ENCODE peak calls at places on chromosomes 11 and 22, in five cellular contexts. E is CD4-positive, alpha-beta T cell; J is A549; K is OCI-LY7; H is adrenal gland. C is an unnamed sample.
A peak's percentile ranks its signal among the peaks of the same experiment; 100 is the strongest.

GRCh38 chr22:32158712-32159533 is at the start of gene C22orf42:
- DNase-seq in J (no peak), E (no peak), K (no peak), H (peak; percentile 30), C (no peak)

GRCh38 chr11:120196857-120197253 is 14.0 kb upstream of the OAF start:
- DNase-seq in K (no peak), E (no peak), H (no peak), J (no peak), C (no peak)

GRCh38 chr11:35418847-35419712 is at the start of gene SLC1A2:
- DNase-seq in H (no peak), J (peak; percentile 19), K (no peak), E (no peak), C (peak; percentile 47)

GRCh38 chr11:8277691-8278090 is 14.0 kb upstream of the LMO1 start:
- DNase-seq in J (no peak), E (no peak), H (no peak), K (no peak), C (no peak)

GRCh38 chr11:18669629-18670162 is 28.9 kb upstream of the TMEM86A start:
- DNase-seq in H (no peak), J (no peak), E (no peak), K (no peak), C (no peak)

GRCh38 chr11:23540101-23540561 is 679.9 kb upstream of the CCDC179 start:
- DNase-seq in E (no peak), J (peak; percentile 18), H (no peak), K (peak; percentile 33), C (peak; percentile 49)

GRCh38 chr22:37189011-37189466 is 992 bp upstream of the C1QTNF6 start:
- DNase-seq in E (no peak), J (no peak), H (no peak), K (no peak), C (no peak)

GRCh38 chr11:128908391-128909246 is 17.5 kb downstream of the KCNJ5 start:
- DNase-seq in J (peak; percentile 27), E (no peak), H (peak; percentile 93), K (no peak), C (no peak)

GRCh38 chr22:38135133-38135706 is 24.7 kb upstream of the BAIAP2L2 start:
- DNase-seq in E (no peak), K (no peak), H (no peak), J (peak; percentile 48), C (no peak)

GRCh38 chr11:75673977-75674582 is 5.2 kb upstream of the MAP6 start:
- DNase-seq in K (peak; percentile 10), H (peak; percentile 60), J (no peak), E (no peak), C (no peak)

GRCh38 chr22:49789289-49790141 is 38.2 kb downstream of the BRD1 start:
- DNase-seq in H (peak; percentile 77), J (no peak), K (no peak), E (peak; percentile 36), C (no peak)

GRCh38 chr11:1639666-1640065 is 10.1 kb downstream of the KRTAP5-5 start:
- DNase-seq in J (no peak), K (no peak), E (no peak), H (no peak), C (no peak)

GRCh38 chr11:119671561-119672015 is 57.4 kb downstream of the NECTIN1 start:
- DNase-seq in E (no peak), J (no peak), K (no peak), H (peak; percentile 57), C (peak; percentile 68)

GRCh38 chr11:19753451-19754041 is 40.9 kb downstream of the NAV2 start:
- DNase-seq in K (no peak), H (no peak), J (no peak), E (no peak), C (no peak)

GRCh38 chr11:27468209-27468608 is 4.4 kb downstream of the LGR4 start:
- DNase-seq in K (no peak), J (no peak), E (no peak), H (no peak), C (peak; percentile 94)

GRCh38 chr11:106854429-106854828 is 163.8 kb downstream of the GUCY1A2 start:
- DNase-seq in J (no peak), K (no peak), H (no peak), E (no peak), C (no peak)

GRCh38 chr11:67354314-67355022 is 1.1 kb upstream of the POLD4 start:
- DNase-seq in H (peak; percentile 85), K (no peak), J (peak; percentile 96), E (no peak), C (peak; percentile 93)

GRCh38 chr11:69422645-69423044 is 58.8 kb upstream of the LINC01488 start:
- DNase-seq in E (no peak), K (no peak), J (no peak), H (no peak), C (no peak)

GRCh38 chr11:11072067-11072466 is 214.2 kb upstream of the ZBED5 start:
- DNase-seq in K (no peak), E (no peak), J (no peak), H (no peak), C (no peak)

GRCh38 chr11:82765466-82766034 is 31.9 kb upstream of the FAM181B start:
- DNase-seq in J (no peak), E (no peak), K (no peak), H (no peak), C (no peak)

DNA sequence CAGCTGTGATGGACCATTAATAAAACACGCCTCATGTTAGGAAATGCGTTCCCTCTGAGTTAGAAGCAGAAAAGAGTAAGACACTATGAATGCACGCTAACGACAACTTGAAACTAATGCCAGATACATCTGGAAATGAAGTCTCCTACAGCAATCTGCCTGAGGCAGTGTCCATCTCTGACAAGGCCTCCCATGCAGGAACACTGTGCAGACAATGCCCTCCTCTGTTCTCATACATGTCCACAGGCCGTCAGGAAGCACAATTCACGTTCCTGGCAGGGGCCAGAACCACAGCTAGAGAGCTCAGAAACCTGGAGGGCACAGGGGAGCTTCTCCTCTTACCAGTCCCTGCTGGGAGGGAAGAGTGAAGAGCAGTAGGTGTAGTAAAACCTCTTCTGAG is 41.3 kb upstream of the CYP2D6 start:
- DNase-seq in K (no peak), E (no peak), J (no peak), H (no peak), C (no peak)
- H3K27ac ChIP-seq in K (peak overlapping the region; percentile 18), E (no peak overlapping the region), J (no peak overlapping the region), H (peak overlapping the region; percentile 64), C (no peak overlapping the region)

GRCh38 chr11:76801205-76801604 is 18.0 kb downstream of the TSKU start:
- DNase-seq in H (peak; percentile 37), E (no peak), K (no peak), J (no peak), C (no peak)

GRCh38 chr11:76800466-76801200 is 17.5 kb downstream of the TSKU start:
- DNase-seq in J (no peak), H (peak; percentile 50), E (no peak), K (no peak), C (no peak)

GRCh38 chr11:76802151-76802550 is 19.0 kb downstream of the TSKU start:
- DNase-seq in E (no peak), H (peak; percentile 39), K (no peak), J (no peak), C (no peak)

GRCh38 chr11:76802621-76803020 is 19.5 kb downstream of the TSKU start:
- DNase-seq in J (no peak), K (no peak), E (no peak), H (peak; percentile 44), C (no peak)

DNA sequence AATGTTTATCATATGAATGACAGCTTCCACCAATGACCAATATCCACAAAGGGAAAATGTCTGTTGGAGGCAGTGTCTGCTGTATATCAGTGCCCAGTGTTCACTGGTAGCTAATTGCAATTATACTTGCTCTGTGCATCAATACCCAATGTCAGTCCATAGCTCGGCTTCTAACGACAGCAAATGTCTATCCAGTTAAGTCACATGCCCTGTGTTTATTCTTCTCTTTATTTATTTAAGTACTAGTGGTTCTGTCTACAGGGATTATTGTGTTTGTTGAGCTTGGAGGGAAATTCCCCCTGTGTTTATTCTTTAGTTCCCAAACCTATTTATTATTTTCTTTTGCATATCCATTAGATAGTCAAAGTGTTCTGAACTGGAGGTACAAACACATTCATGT is 18.6 kb downstream of the TSKU start:
- DNase-seq in J (no peak), E (no peak), H (no peak), K (no peak), C (no peak)
- H3K27ac ChIP-seq in J (peak overlapping the region; percentile 98), E (no peak overlapping the region), H (no peak overlapping the region), K (no peak overlapping the region), C (no peak overlapping the region)

GRCh38 chr22:41280854-41281253 is 5.1 kb downstream of the RANGAP1 start:
- DNase-seq in K (no peak), H (no peak), E (no peak), J (no peak), C (no peak)
- H3K27ac ChIP-seq in K (no peak overlapping the region), H (no peak overlapping the region), E (no peak overlapping the region), J (no peak overlapping the region), C (no peak overlapping the region)

DNA sequence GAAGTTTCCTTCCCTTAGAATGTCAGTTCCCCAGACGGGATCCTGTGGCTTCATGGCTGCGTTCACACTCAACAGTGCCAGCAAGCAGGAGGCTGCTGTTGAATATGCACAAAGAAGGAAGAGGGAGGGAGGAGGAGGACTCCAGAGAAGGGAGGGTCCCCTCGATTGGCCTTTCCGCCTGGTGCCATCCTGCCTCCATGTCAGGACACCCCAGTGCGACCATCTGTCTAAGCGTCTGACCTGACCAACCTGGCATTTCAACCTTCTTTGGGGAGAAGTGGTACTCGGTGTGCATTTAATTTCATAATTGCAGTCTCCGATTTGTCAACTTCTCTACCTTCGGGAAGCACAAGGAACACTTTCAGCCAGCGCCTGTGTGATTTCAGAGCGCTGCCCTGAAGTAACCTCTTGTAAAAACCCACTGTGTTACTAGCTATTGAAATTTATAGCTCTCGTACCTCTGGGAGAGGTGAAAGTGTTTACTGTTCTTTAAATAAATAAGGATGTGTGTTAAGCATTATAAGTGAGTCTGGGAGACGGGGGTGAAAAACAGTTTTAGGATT is 1491.9 kb downstream of the TBC1D22A start:
- DNase-seq in K (no peak), J (no peak), E (no peak), H (no peak), C (no peak)
- H3K27ac ChIP-seq in K (no peak overlapping the region), J (peak overlapping the region; percentile 48), E (no peak overlapping the region), H (no peak overlapping the region), C (no peak overlapping the region)

DNA sequence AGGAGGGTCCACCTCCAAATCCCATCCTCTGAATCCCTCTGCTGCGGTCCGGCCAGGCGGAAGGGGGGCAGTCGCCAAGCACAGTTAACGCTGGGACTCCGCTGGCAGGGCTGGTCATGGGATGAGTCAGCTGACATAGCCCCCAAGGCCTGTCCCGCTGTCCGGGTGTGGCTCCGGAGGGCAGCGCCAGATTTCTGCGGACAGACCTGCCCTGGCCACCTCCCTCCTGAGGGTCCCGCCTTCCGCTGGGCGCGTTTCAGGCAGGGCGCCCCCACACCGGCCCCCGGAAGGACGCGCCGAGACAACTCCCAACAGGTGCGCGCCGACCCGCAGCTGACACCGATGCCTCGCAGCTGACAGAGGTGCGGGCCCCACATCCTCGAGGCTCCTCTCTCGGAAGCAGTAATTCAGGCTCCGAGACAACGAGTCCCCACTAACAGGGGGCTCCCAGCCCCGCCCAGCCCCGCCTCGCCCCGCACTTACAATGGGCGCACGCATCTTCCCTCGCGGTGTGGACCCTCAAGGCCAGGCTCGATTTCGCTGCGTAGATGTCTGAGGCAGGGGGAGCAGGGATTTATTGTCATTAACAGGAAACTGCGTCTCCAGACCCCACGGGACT is 607 bp downstream of the PLAAT3 start:
- DNase-seq in K (no peak), H (peak; percentile 77), J (peak; percentile 36), E (peak; percentile 15), C (peak; percentile 48)
- H3K27ac ChIP-seq in K (no peak overlapping the region), H (peak overlapping the region; percentile 69), J (peak overlapping the region; percentile 92), E (no peak overlapping the region), C (no peak overlapping the region)